ENCODE peak calls at places on chromosomes 11 and 22, in nine cellular contexts. Q is iris pigment epithelial cell, D is AG08395, T is NCI-H226, B is choroid plexus epithelial cell, C is left colon, S is ovary, L is DMS79 treated with DMSO at 0.1 percent for 48 hours, P is T-helper 9 cell. M is an unnamed sample.

GRCh38 chr11:80163011-80163410 is 722.2 kb upstream of the TENM4 start:
- DNase-seq in C (no peak), Q (peak), B (peak), L (no peak), T (peak), D (peak), S (no peak), P (no peak), M (no peak)

GRCh38 chr11:68816917-68817419 is 24.7 kb downstream of the CPT1A start:
- DNase-seq in T (no peak), B (no peak), S (no peak), L (no peak), C (no peak), D (no peak), Q (no peak), P (no peak), M (no peak)

GRCh38 chr11:2268911-2269600 is 1.3 kb downstream of the ASCL2 start:
- DNase-seq in B (peak), Q (peak), T (peak), C (peak), P (peak), S (peak), D (peak), L (no peak), M (peak)

GRCh38 chr22:50673231-50674126 is 856 bp downstream of the SHANK3 start:
- DNase-seq in B (no peak), S (no peak), T (no peak), C (no peak), D (peak), L (no peak), P (no peak), Q (no peak), M (no peak)

GRCh38 chr11:44261800-44262591 is 47.9 kb downstream of the ALX4 start:
- DNase-seq in L (peak), B (no peak), T (no peak), C (no peak), Q (no peak), P (no peak), D (no peak), S (no peak), M (no peak)

GRCh38 chr22:24128631-24129601 is 52.4 kb upstream of the SUSD2 start:
- DNase-seq in Q (no peak), C (no peak), L (no peak), S (no peak), P (no peak), B (no peak), D (no peak), T (no peak), M (peak)

GRCh38 chr22:23403152-23403719 is 176.9 kb downstream of the IGLL1 start:
- DNase-seq in T (no peak), D (no peak), L (no peak), B (no peak), Q (no peak), S (peak), C (no peak), P (no peak), M (no peak)

GRCh38 chr11:119795231-119795630 is 66.2 kb upstream of the NECTIN1 start:
- DNase-seq in B (peak), Q (peak), C (no peak), D (peak), P (no peak), T (peak), S (no peak), L (no peak), M (no peak)

GRCh38 chr11:120280566-120281160 is 40.7 kb downstream of the POU2F3 start:
- DNase-seq in S (no peak), L (no peak), Q (no peak), T (no peak), B (no peak), C (no peak), D (no peak), P (no peak), M (no peak)

GRCh38 chr11:8779107-8779506 is 96.5 kb downstream of the RPL27A start:
- DNase-seq in D (no peak), C (no peak), S (no peak), L (no peak), B (no peak), Q (no peak), P (no peak), T (no peak), M (no peak)

GRCh38 chr11:63745304-63746170 is 23.0 kb downstream of the ZFTA start:
- DNase-seq in D (no peak), Q (no peak), L (no peak), B (no peak), T (no peak), C (no peak), S (no peak), P (no peak), M (no peak)

GRCh38 chr22:29011200-29011867 is 50.3 kb downstream of the C22orf31 start:
- DNase-seq in Q (no peak), B (no peak), S (no peak), P (no peak), L (peak), D (no peak), T (no peak), C (peak), M (peak)

GRCh38 chr11:133660202-133660568 is 127.9 kb upstream of the OPCML start:
- DNase-seq in L (no peak), P (no peak), C (no peak), S (no peak), D (no peak), Q (no peak), B (no peak), T (no peak), M (no peak)

GRCh38 chr11:115558635-115559034 is 54.4 kb upstream of the CADM1 start:
- DNase-seq in P (no peak), T (no peak), B (no peak), C (no peak), S (no peak), Q (no peak), L (no peak), D (no peak), M (no peak)

GRCh38 chr22:49826603-49827306 is 918 bp downstream of the BRD1 start:
- DNase-seq in S (peak), C (no peak), B (peak), D (peak), Q (peak), T (no peak), L (no peak), P (peak), M (no peak)

GRCh38 chr11:20634044-20634443 is 34.6 kb downstream of the SLC6A5 start:
- DNase-seq in B (no peak), T (no peak), C (no peak), P (no peak), D (no peak), L (no peak), Q (no peak), S (no peak), M (no peak)

GRCh38 chr11:12187399-12187798 is 77.0 kb downstream of the MICAL2 start:
- DNase-seq in Q (no peak), S (no peak), D (no peak), P (no peak), T (no peak), C (no peak), B (no peak), L (peak), M (no peak)

GRCh38 chr11:99142237-99142636 is 121.5 kb downstream of the CNTN5 start:
- DNase-seq in S (no peak), T (no peak), C (no peak), D (no peak), Q (no peak), L (no peak), P (no peak), B (no peak), M (no peak)

GRCh38 chr11:75776546-75776945 is 8.0 kb downstream of the DGAT2 start:
- DNase-seq in D (no peak), Q (no peak), P (no peak), T (no peak), C (no peak), S (no peak), B (no peak), L (no peak), M (no peak)

GRCh38 chr11:36567684-36568083 is at the start of gene RAG1:
- DNase-seq in L (no peak), D (no peak), B (no peak), C (no peak), S (no peak), Q (no peak), P (no peak), T (no peak), M (no peak)

GRCh38 chr11:101915811-101916291 is 471 bp downstream of the ANGPTL5 start:
- DNase-seq in T (no peak), Q (peak), D (peak), S (no peak), B (peak), P (no peak), L (no peak), C (no peak), M (peak)

GRCh38 chr11:91261513-91261912 is 963.1 kb upstream of the FAT3 start:
- DNase-seq in P (no peak), C (no peak), L (no peak), D (no peak), B (no peak), S (no peak), Q (no peak), T (no peak), M (no peak)

GRCh38 chr11:3086114-3086513 is 28.9 kb upstream of the CARS1 start:
- DNase-seq in Q (no peak), L (no peak), S (peak), P (no peak), D (no peak), C (no peak), T (no peak), B (no peak), M (no peak)

GRCh38 chr22:21768435-21768834 is 32.8 kb upstream of the YPEL1 start:
- DNase-seq in C (no peak), T (no peak), P (no peak), L (no peak), D (no peak), S (no peak), B (no peak), Q (no peak), M (no peak)

GRCh38 chr22:45831394-45831793 is 145.6 kb downstream of the WNT7B start:
- DNase-seq in B (peak), T (peak), C (no peak), L (no peak), D (no peak), Q (peak), S (no peak), P (no peak), M (no peak)

GRCh38 chr11:10405858-10406592 is 49.0 kb upstream of the AMPD3 start:
- DNase-seq in Q (peak), P (no peak), B (peak), T (peak), D (peak), S (peak), L (peak), C (peak), M (peak)

M was measured in NCI-H1105 treated with DMSO at 0.1 percent for 48 hours.